ENCODE peak calls at places on chromosomes 16 and 17, in four cellular contexts. F is AG09319, Y is progenitor cell of endocrine pancreas, G is left ventricle myocardium inferior. U is an unnamed sample.

GRCh38 chr17:74089869-74090464 is 113.5 kb upstream of the RPL38 start:
- DNase-seq in F (no peak), Y (peak; percentile 41), G (no peak), U (no peak)

GRCh38 chr16:50616883-50617629 is 64.1 kb downstream of the SNX20 start:
- DNase-seq in F (no peak), Y (no peak), G (no peak), U (no peak)

GRCh38 chr17:82930043-82930923 is 90.5 kb upstream of the ZNF750 start:
- DNase-seq in F (no peak), Y (no peak), G (peak; percentile 10), U (no peak)

GRCh38 chr17:76091526-76092285 is 11.9 kb downstream of the EXOC7 start:
- DNase-seq in F (no peak), Y (no peak), G (no peak), U (no peak)

GRCh38 chr17:68568581-68568980 is 32.6 kb downstream of the FAM20A start:
- DNase-seq in F (no peak), Y (no peak), G (no peak), U (no peak)

GRCh38 chr17:29469251-29469650 is 79.1 kb downstream of the TAOK1 start:
- DNase-seq in F (no peak), Y (no peak), G (no peak), U (no peak)

GRCh38 chr17:77865109-77865611 is 93.3 kb upstream of the TNRC6C start:
- DNase-seq in F (no peak), Y (no peak), G (no peak), U (no peak)

GRCh38 chr17:27879987-27880608 is 13.1 kb downstream of the LYRM9 start:
- DNase-seq in F (peak; percentile 20), Y (peak; percentile 71), G (peak; percentile 74), U (peak; percentile 29)

GRCh38 chr17:16352303-16352837 is 899 bp downstream of the CENPV start:
- DNase-seq in F (no peak), Y (peak; percentile 65), G (peak; percentile 18), U (no peak)

GRCh38 chr16:2159052-2159838 is 3.7 kb downstream of the TRAF7 start:
- DNase-seq in F (no peak), Y (no peak), G (no peak), U (no peak)

GRCh38 chr17:65183736-65184135 is 46.6 kb downstream of the RGS9 start:
- DNase-seq in F (no peak), Y (no peak), G (no peak), U (no peak)

GRCh38 chr17:4641297-4642195 is at the start of gene ALOX15:
- DNase-seq in F (no peak), Y (no peak), G (no peak), U (no peak)

GRCh38 chr17:77498875-77499698 is 358.3 kb downstream of the SEC14L1 start:
- DNase-seq in F (no peak), Y (no peak), G (no peak), U (no peak)

GRCh38 chr17:82330322-82331239 is 3.0 kb downstream of the SECTM1 start:
- DNase-seq in F (no peak), Y (no peak), G (no peak), U (peak; percentile 30)

GRCh38 chr16:55717326-55717725 is 61.5 kb downstream of the SLC6A2 start:
- DNase-seq in F (no peak), Y (no peak), G (no peak), U (no peak)

GRCh38 chr16:23754594-23755483 is at the start of gene CHP2:
- DNase-seq in F (no peak), Y (no peak), G (no peak), U (no peak)

GRCh38 chr16:79805621-79806020 is 205.1 kb upstream of the MAF start:
- DNase-seq in F (no peak), Y (no peak), G (no peak), U (no peak)

GRCh38 chr16:89345663-89346150 is 128.2 kb downstream of the ZNF778 start:
- DNase-seq in F (no peak), Y (no peak), G (no peak), U (no peak)

GRCh38 chr17:77428020-77428781 is 287.4 kb downstream of the SEC14L1 start:
- DNase-seq in F (no peak), Y (no peak), G (no peak), U (no peak)

GRCh38 chr16:84650062-84650991 is 2.0 kb downstream of the KLHL36 start:
- DNase-seq in F (no peak), Y (no peak), G (no peak), U (peak; percentile 23)

GRCh38 chr16:53771655-53772497 is 67.9 kb downstream of the FTO start:
- DNase-seq in F (no peak), Y (no peak), G (no peak), U (no peak)

GRCh38 chr17:9937164-9937835 is 32.2 kb upstream of the RCVRN start:
- DNase-seq in F (peak; percentile 38), Y (no peak), G (peak; percentile 83), U (no peak)

DNA sequence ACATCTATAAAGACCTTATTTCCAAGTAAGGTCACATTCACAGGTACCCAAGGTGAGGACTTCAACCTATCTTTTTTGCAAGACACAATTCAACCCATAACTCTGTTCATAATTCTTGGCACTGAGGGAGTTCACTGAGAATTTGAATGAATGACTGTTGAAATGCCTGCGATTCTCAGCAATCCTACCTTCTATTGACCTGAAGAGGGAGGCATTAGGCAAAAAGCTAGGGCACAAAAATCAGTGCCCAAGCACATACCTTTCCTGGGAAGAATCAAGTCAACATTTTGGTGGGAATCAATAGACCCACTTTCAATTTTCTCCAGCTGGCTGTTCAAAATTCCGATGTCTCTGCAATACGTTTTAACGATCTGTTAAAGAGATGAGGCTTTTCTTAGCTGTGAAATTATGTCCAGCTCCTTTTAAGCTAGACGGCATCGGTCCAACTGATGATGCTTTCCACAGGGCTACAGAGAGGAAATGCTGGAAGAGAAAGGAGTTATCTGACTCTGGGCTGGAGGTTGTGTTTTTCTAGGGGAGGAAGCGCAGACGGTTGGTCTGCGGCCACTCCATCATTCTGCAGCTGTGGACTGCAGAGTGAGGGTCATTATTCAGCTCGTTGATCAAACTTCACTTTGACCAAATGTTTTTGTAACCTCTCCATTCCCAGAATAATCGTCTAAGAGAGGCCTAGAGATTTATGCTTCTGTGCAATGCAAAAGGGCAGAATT is 25.1 kb downstream of the BCO1 start:
- DNase-seq in F (no peak), Y (no peak), G (no peak), U (no peak)
- TF ChIP-seq CTCF in F (no peak), Y (peak; percentile 9), G (no peak), U (peak; percentile 15)

GRCh38 chr16:29790183-29790948 is at the start of gene KIF22:
- DNase-seq in F (peak; percentile 98), Y (peak; percentile 99), G (peak; percentile 99), U (peak; percentile 98)
- TF ChIP-seq CTCF in F (peak; percentile 73), Y (peak; percentile 83), G (peak; percentile 82), U (peak; percentile 67)

DNA sequence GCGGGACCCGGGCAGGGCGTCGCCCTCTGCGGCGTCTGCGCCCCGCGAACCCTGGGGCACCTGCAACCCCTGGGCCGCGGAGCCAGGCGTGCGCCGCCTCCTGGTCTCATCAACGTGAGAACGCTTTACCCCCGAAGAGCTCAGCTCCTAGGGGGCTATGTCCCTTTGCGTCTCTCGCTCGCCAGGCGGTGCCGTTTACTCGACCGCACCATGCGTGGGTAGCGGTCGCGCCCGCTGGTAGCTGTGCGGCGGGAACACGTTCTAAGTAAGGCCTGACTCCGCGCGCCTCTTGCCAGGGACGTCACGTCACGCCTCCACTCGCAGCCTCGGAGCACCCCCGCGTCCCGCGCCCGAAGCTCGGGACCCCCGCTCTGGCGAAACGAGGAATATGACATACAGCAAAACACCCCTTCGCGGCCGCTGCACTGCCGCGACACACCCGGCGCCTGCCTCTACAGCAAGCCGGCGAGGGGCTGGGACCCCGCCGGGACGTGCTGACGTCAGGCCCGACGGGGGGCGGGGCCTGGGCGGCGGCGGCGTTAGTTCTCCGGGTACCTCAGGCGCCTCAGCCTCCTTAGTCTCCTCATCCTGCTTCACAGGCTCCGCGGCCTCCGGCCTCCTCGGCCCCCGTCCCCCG is at the start of gene RAB11FIP3:
- DNase-seq in F (peak; percentile 31), Y (peak; percentile 70), G (peak; percentile 89), U (no peak)
- TF ChIP-seq CTCF in F (peak; percentile 12), Y (peak; percentile 44), G (peak; percentile 34), U (peak; percentile 20)

GRCh38 chr16:19555938-19556778 is 655 bp downstream of the VPS35L start:
- DNase-seq in F (no peak), Y (peak; percentile 11), G (no peak), U (no peak)
- TF ChIP-seq CTCF in F (peak; percentile 3), Y (peak; percentile 44), G (peak; percentile 21), U (no peak)

DNA sequence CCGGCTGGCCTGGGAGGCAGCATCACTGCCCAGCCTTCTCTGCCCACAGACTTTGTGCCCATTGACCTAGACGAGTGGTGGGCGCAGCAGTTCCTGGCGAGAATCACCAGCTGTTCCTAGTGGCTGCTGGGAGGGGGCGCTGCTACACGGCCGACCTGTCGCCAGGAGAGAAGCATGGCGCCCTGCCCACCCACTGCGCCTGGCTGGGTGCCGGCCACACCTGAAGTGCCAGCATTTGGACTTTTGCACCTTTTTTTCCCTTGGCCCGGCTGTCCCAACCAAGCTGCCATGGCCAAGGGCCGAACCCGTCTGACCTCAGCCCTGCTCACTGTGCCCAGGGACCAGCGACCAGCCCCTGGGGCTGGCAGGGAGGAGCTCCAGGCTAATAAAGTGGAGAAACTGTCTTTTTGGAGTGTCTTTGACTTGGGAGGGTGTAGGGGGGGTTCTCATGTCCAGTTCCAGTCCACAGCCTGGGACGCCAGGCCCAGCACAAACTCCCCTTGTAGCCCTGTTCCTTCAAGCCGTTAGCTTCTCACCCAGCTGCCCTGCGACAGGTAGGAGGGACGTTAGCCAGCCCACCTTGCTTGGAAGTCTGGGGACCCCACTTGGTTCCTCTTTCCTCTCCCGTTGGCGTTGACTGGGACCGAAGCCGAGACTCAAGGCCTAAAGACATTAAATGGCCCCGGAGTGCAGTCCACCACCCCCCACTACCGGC is 937 bp upstream of the WDR90 start:
- DNase-seq in F (no peak), Y (no peak), G (no peak), U (no peak)
- TF ChIP-seq CTCF in F (peak; percentile 43), Y (peak; percentile 56), G (peak; percentile 37), U (peak; percentile 29)

GRCh38 chr16:75555707-75556512 is at the start of gene TMEM231:
- DNase-seq in F (peak; percentile 66), Y (peak; percentile 87), G (peak; percentile 99), U (peak; percentile 51)

GRCh38 chr16:75552951-75553350 is 3.1 kb downstream of the TMEM231 start:
- DNase-seq in F (no peak), Y (no peak), G (no peak), U (no peak)

GRCh38 chr16:75546293-75546692 is 9.8 kb downstream of the TMEM231 start:
- DNase-seq in F (no peak), Y (no peak), G (no peak), U (no peak)

GRCh38 chr16:75555213-75555706 is 792 bp downstream of the TMEM231 start:
- DNase-seq in F (peak; percentile 55), Y (peak; percentile 59), G (peak; percentile 84), U (peak; percentile 57)

GRCh38 chr16:75550211-75550662 is 5.8 kb downstream of the TMEM231 start:
- DNase-seq in F (no peak), Y (no peak), G (no peak), U (no peak)
- TF ChIP-seq CTCF in F (peak; percentile 35), Y (peak; percentile 40), G (peak; percentile 67), U (peak; percentile 53)

DNA sequence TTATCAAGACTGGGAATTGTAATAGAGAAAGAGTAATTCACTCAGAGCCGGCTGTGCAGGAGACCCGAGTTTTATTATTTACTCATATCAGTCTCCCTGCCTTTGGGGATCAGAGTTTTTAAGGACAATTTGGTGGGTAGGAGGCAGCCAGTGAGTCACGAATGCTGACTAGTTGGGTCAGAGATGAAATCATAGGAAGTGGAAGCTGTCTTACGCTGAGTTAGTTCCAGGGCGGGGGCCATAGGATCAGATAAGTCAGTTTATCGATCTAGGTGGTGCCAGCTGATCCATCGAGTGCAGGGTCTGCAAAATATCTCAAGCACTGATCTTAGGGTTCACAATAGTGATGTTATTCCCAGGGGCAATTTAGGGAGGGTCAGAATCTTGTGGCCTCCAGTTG is 20.2 kb upstream of the GUCY2D start:
- DNase-seq in F (no peak), Y (no peak), G (no peak), U (no peak)
- TF ChIP-seq CTCF in F (no peak), Y (no peak), G (no peak), U (no peak)